ENCODE peak calls at places on chromosome X, in six cellular contexts. One of them, this sample, is unnamed.
A peak's percentile ranks its signal among the peaks of the same experiment; 100 is the strongest.

GRCh38 chrX:1213971-1214370 is 1.5 kb upstream of the CRLF2 start:
- DNase-seq in A549: no peak
- DNase-seq in body of pancreas: no peak
- DNase-seq in stomach: no peak
- DNase-seq in neural progenitor cell: no peak
- DNase-seq in cardiac muscle cell: no peak
- DNase-seq in this sample: no peak

GRCh38 chrX:13250831-13251612 is 68.8 kb downstream of the ATXN3L start:
- DNase-seq in A549: no peak
- DNase-seq in body of pancreas: no peak
- DNase-seq in stomach: no peak
- DNase-seq in neural progenitor cell: no peak
- DNase-seq in cardiac muscle cell: peak; percentile 97
- DNase-seq in this sample: no peak

GRCh38 chrX:83845397-83845796 is 15.5 kb upstream of the CYLC1 start:
- DNase-seq in A549: peak; percentile 2
- DNase-seq in body of pancreas: peak; percentile 9
- DNase-seq in stomach: no peak
- DNase-seq in neural progenitor cell: peak; percentile 53
- DNase-seq in cardiac muscle cell: peak; percentile 0
- DNase-seq in this sample: no peak

GRCh38 chrX:119734897-119735339 is 23.5 kb upstream of the SOWAHD start:
- DNase-seq in A549: no peak
- DNase-seq in body of pancreas: peak; percentile 21
- DNase-seq in stomach: peak; percentile 49
- DNase-seq in neural progenitor cell: no peak
- DNase-seq in cardiac muscle cell: peak; percentile 23
- DNase-seq in this sample: peak; percentile 77

GRCh38 chrX:30513284-30513683 is 64.3 kb downstream of the TASL start:
- DNase-seq in A549: no peak
- DNase-seq in body of pancreas: no peak
- DNase-seq in stomach: no peak
- DNase-seq in neural progenitor cell: peak; percentile 6
- DNase-seq in cardiac muscle cell: peak; percentile 18
- DNase-seq in this sample: no peak

GRCh38 chrX:35682481-35682880 is 115.7 kb upstream of the MAGEB16 start:
- DNase-seq in A549: no peak
- DNase-seq in body of pancreas: no peak
- DNase-seq in stomach: no peak
- DNase-seq in neural progenitor cell: no peak
- DNase-seq in cardiac muscle cell: no peak
- DNase-seq in this sample: no peak

GRCh38 chrX:120485562-120486520 is 16.7 kb upstream of the LAMP2 start:
- DNase-seq in A549: peak; percentile 70
- DNase-seq in body of pancreas: peak; percentile 78
- DNase-seq in stomach: peak; percentile 76
- DNase-seq in neural progenitor cell: peak; percentile 74
- DNase-seq in cardiac muscle cell: peak; percentile 89
- DNase-seq in this sample: peak; percentile 68

GRCh38 chrX:67601771-67602170 is 58.0 kb downstream of the AR start:
- DNase-seq in A549: no peak
- DNase-seq in body of pancreas: no peak
- DNase-seq in stomach: no peak
- DNase-seq in neural progenitor cell: no peak
- DNase-seq in cardiac muscle cell: no peak
- DNase-seq in this sample: no peak

GRCh38 chrX:45879512-45879911 is 665.7 kb downstream of the ZNF674 start:
- DNase-seq in A549: no peak
- DNase-seq in body of pancreas: no peak
- DNase-seq in stomach: no peak
- DNase-seq in neural progenitor cell: no peak
- DNase-seq in cardiac muscle cell: no peak
- DNase-seq in this sample: no peak

GRCh38 chrX:34978171-34978570 is 35.6 kb downstream of the FAM47B start:
- DNase-seq in A549: no peak
- DNase-seq in body of pancreas: no peak
- DNase-seq in stomach: no peak
- DNase-seq in neural progenitor cell: no peak
- DNase-seq in cardiac muscle cell: no peak
- DNase-seq in this sample: no peak

GRCh38 chrX:65690057-65690855 is 22.8 kb downstream of the MSN start:
- DNase-seq in A549: no peak
- DNase-seq in body of pancreas: no peak
- DNase-seq in stomach: no peak
- DNase-seq in neural progenitor cell: no peak
- DNase-seq in cardiac muscle cell: peak; percentile 31
- DNase-seq in this sample: no peak

GRCh38 chrX:69291111-69291510 is 125.9 kb upstream of the PJA1 start:
- DNase-seq in A549: no peak
- DNase-seq in body of pancreas: no peak
- DNase-seq in stomach: no peak
- DNase-seq in neural progenitor cell: no peak
- DNase-seq in cardiac muscle cell: peak; percentile 39
- DNase-seq in this sample: no peak

GRCh38 chrX:81890476-81890875 is 688.6 kb downstream of the SH3BGRL start:
- DNase-seq in A549: no peak
- DNase-seq in body of pancreas: no peak
- DNase-seq in stomach: no peak
- DNase-seq in neural progenitor cell: no peak
- DNase-seq in cardiac muscle cell: no peak
- DNase-seq in this sample: no peak

GRCh38 chrX:113675278-113675677 is 834.6 kb upstream of the AMOT start:
- DNase-seq in A549: no peak
- DNase-seq in body of pancreas: no peak
- DNase-seq in stomach: no peak
- DNase-seq in neural progenitor cell: no peak
- DNase-seq in cardiac muscle cell: peak; percentile 1
- DNase-seq in this sample: no peak

GRCh38 chrX:68841251-68842049 is 12.6 kb downstream of the EFNB1 start:
- DNase-seq in A549: no peak
- DNase-seq in body of pancreas: peak; percentile 65
- DNase-seq in stomach: peak; percentile 80
- DNase-seq in neural progenitor cell: no peak
- DNase-seq in cardiac muscle cell: no peak
- DNase-seq in this sample: peak; percentile 83

GRCh38 chrX:71144651-71145050 is at the start of gene NLGN3:
- DNase-seq in A549: no peak
- DNase-seq in body of pancreas: no peak
- DNase-seq in stomach: no peak
- DNase-seq in neural progenitor cell: peak; percentile 63
- DNase-seq in cardiac muscle cell: no peak
- DNase-seq in this sample: no peak
- H3K4me3 ChIP-seq in A549: no peak within 1 kb of the TSS
- H3K4me3 ChIP-seq in body of pancreas: no peak within 1 kb of the TSS
- H3K4me3 ChIP-seq in stomach: peak within 1 kb of the TSS; percentile 22
- H3K4me3 ChIP-seq in neural progenitor cell: peak within 1 kb of the TSS; percentile 68
- H3K4me3 ChIP-seq in cardiac muscle cell: peak within 1 kb of the TSS; percentile 18
- H3K4me3 ChIP-seq in this sample: no peak within 1 kb of the TSS

DNA sequence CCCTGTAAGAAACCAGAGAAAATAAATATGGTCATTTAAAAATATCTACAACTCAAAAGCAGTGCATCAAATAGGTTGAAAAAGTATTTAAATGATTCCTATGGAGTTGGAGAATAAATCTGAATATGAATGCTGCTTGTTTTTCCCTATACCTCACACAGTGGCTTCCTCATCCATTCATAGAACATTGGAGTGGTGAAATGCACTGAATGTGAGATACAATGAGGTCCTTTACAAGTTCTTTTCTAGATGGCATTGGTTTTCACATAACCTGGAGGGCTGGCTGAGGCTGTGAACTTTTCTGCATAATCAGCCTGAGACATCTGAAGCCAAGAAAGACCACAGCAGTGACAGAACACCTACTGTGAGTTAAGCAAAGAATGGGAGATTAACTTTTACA is 279.1 kb upstream of the NRK start:
- DNase-seq in A549: no peak
- DNase-seq in body of pancreas: no peak
- DNase-seq in stomach: no peak
- DNase-seq in neural progenitor cell: no peak
- DNase-seq in cardiac muscle cell: no peak
- DNase-seq in this sample: no peak
- H3K4me1 ChIP-seq in A549: no peaks in the 10 kb centered on the region
- H3K4me1 ChIP-seq in body of pancreas: no peaks in the 10 kb centered on the region
- H3K4me1 ChIP-seq in stomach: no peaks in the 10 kb centered on the region
- H3K4me1 ChIP-seq in neural progenitor cell: no peaks in the 10 kb centered on the region
- H3K4me1 ChIP-seq in cardiac muscle cell: no peaks in the 10 kb centered on the region
- H3K4me1 ChIP-seq in this sample: no peaks in the 10 kb centered on the region

GRCh38 chrX:115018040-115018647 is 728 bp upstream of the IL13RA2 start:
- DNase-seq in A549: no peak
- DNase-seq in body of pancreas: no peak
- DNase-seq in stomach: no peak
- DNase-seq in neural progenitor cell: peak; percentile 47
- DNase-seq in cardiac muscle cell: no peak
- DNase-seq in this sample: no peak
- H3K27ac ChIP-seq in A549: no peak overlapping the region
- H3K27ac ChIP-seq in body of pancreas: no peak overlapping the region
- H3K27ac ChIP-seq in stomach: no peak overlapping the region
- H3K27ac ChIP-seq in neural progenitor cell: no peak overlapping the region
- H3K27ac ChIP-seq in cardiac muscle cell: no peak overlapping the region
- H3K27ac ChIP-seq in this sample: no peak overlapping the region

GRCh38 chrX:154370300-154370881 is 4.0 kb downstream of the FLNA start:
- DNase-seq in A549: no peak
- DNase-seq in body of pancreas: no peak
- DNase-seq in stomach: no peak
- DNase-seq in neural progenitor cell: peak; percentile 50
- DNase-seq in cardiac muscle cell: peak; percentile 50
- DNase-seq in this sample: no peak
- H3K4me3 ChIP-seq in A549: peak overlapping the region; percentile 98
- H3K4me3 ChIP-seq in body of pancreas: peak overlapping the region; percentile 37
- H3K4me3 ChIP-seq in stomach: peak overlapping the region; percentile 59
- H3K4me3 ChIP-seq in neural progenitor cell: peak overlapping the region; percentile 86
- H3K4me3 ChIP-seq in cardiac muscle cell: peak overlapping the region; percentile 99
- H3K4me3 ChIP-seq in this sample: peak overlapping the region; percentile 45

This sample was measured in right lobe of liver.